ENCODE peak calls at places on chromosomes 1 and 21, in five cellular contexts. V is GM12891, M is tibial nerve, L is body of pancreas, R is transverse colon. W is an unnamed sample.
A peak's percentile ranks its signal among the peaks of the same experiment; 100 is the strongest.

GRCh38 chr1:212132040-212132439 is 96.5 kb downstream of the DTL start:
- DNase-seq in V (no peak), M (no peak), L (no peak), R (no peak), W (peak; percentile 12)

GRCh38 chr1:185045793-185046441 is 559 bp downstream of the RNF2 start:
- DNase-seq in V (no peak), M (no peak), L (peak; percentile 29), R (peak; percentile 20), W (peak; percentile 75)

GRCh38 chr1:9882296-9882944 is 27.6 kb downstream of the CTNNBIP1 start:
- DNase-seq in V (no peak), M (no peak), L (no peak), R (no peak), W (no peak)

GRCh38 chr21:28294046-28294445 is 698.6 kb downstream of the LTN1 start:
- DNase-seq in V (no peak), M (no peak), L (no peak), R (no peak), W (no peak)

GRCh38 chr1:209673631-209674417 is 1.4 kb upstream of the G0S2 start:
- DNase-seq in V (no peak), M (peak; percentile 30), L (no peak), R (no peak), W (peak; percentile 60)

GRCh38 chr1:10727703-10728348 is 68.6 kb downstream of the CASZ1 start:
- DNase-seq in V (no peak), M (no peak), L (peak; percentile 59), R (no peak), W (no peak)

GRCh38 chr1:77399250-77400086 is 117.6 kb downstream of the AK5 start:
- DNase-seq in V (no peak), M (no peak), L (no peak), R (no peak), W (no peak)

GRCh38 chr1:85617582-85618237 is 37.1 kb downstream of the CCN1 start:
- DNase-seq in V (no peak), M (no peak), L (no peak), R (no peak), W (no peak)

GRCh38 chr1:44830900-44831304 is 12.2 kb downstream of the PTCH2 start:
- DNase-seq in V (no peak), M (no peak), L (no peak), R (no peak), W (peak; percentile 95)

GRCh38 chr1:14539953-14540563 is 58.4 kb upstream of the KAZN start:
- DNase-seq in V (no peak), M (no peak), L (no peak), R (no peak), W (no peak)

GRCh38 chr1:28163496-28164120 is 12.9 kb downstream of the PTAFR start:
- DNase-seq in V (no peak), M (no peak), L (no peak), R (no peak), W (no peak)

GRCh38 chr1:39902121-39902807 is 547 bp upstream of the MYCL start:
- DNase-seq in V (peak; percentile 71), M (peak; percentile 35), L (peak; percentile 87), R (peak; percentile 92), W (peak; percentile 67)

GRCh38 chr1:13780780-13781179 is 80.8 kb downstream of the PRDM2 start:
- DNase-seq in V (no peak), M (no peak), L (no peak), R (no peak), W (no peak)

GRCh38 chr1:54117815-54118563 is 34.8 kb downstream of the CDCP2 start:
- DNase-seq in V (no peak), M (no peak), L (no peak), R (no peak), W (no peak)

GRCh38 chr1:206021796-206022365 is 1.8 kb downstream of the CTSE start:
- DNase-seq in V (no peak), M (no peak), L (no peak), R (no peak), W (no peak)

GRCh38 chr1:92481598-92482403 is 4.9 kb downstream of the GFI1 start:
- DNase-seq in V (no peak), M (no peak), L (no peak), R (no peak), W (no peak)

GRCh38 chr1:58814251-58815068 is 30.6 kb upstream of the JUN start:
- DNase-seq in V (no peak), M (peak; percentile 41), L (peak; percentile 55), R (peak; percentile 86), W (peak; percentile 28)

GRCh38 chr1:119275145-119275929 is 93.2 kb upstream of the HAO2 start:
- DNase-seq in V (no peak), M (peak; percentile 32), L (peak; percentile 47), R (peak; percentile 35), W (peak; percentile 48)

DNA sequence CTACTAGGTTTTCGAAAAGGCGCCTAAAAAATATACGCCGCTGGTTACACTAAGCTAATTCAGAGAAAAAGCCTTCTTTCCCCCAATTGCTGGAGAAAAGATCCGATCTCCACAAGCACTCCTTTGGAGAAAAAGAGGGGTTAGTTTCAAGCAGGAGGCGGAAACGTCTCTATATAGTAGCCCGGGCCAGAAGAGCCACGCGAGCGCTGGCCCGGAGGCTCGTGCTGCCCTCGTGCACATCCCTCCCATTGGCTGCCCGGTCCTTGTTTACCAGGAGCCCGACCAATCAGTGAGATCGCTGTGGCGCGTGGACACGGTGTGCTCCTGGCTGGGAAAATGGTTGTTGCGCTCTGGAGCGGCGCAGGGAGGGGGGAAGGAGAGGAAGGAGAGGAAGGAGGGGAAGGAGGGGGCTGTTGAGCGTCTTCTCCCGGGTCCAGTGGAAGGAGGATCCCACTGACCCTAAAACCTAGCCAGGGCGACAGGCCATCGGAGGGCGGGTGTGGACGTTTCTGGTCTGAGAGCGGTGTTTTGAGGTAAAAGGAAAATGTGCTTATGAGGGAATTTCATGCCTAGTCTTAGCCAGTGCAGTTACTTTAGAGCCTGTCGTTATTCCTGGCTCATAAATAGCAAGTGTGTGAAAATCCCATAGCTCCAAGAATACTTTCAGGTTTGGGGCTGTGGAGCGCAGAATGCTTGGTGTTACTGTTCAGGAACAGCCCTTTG is at the start of gene TXNIP:
- DNase-seq in V (peak; percentile 87), M (peak; percentile 99), L (peak; percentile 100), R (peak; percentile 99), W (peak; percentile 98)
- TF ChIP-seq POLR2A in V (peak; percentile 100), M (peak; percentile 92), L (peak; percentile 100), R (peak; percentile 100), W (peak; percentile 99)

GRCh38 chr1:179025975-179026812 is 500 bp downstream of the FAM20B start:
- DNase-seq in V (peak; percentile 63), M (peak; percentile 42), L (peak; percentile 87), R (peak; percentile 87), W (peak; percentile 88)
- TF ChIP-seq POLR2A in V (no peak), M (peak; percentile 21), L (peak; percentile 86), R (peak; percentile 88), W (peak; percentile 85)

DNA sequence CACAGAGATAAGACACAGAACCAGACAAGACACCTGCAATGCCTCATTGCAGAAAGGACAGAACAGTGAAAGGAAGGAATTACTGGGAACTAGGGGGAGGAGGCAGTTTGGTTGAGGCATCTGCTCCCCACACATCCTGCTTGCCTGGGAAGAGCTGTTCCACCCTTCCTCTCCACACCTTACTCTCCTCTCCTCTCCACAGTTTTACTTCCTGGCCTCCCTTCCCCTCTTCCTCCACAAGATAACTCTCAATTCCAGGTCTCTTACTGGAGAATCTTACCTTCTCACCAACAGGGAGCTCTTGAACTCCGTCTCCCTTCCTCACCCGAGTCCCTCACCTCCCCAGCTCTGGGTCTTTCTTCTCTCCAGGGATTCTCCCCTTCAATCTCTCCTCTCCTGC is 2.1 kb downstream of the ELOVL1 start:
- DNase-seq in V (no peak), M (no peak), L (no peak), R (no peak), W (no peak)
- TF ChIP-seq POLR2A in V (no peak), M (no peak), L (no peak), R (no peak), W (no peak)

DNA sequence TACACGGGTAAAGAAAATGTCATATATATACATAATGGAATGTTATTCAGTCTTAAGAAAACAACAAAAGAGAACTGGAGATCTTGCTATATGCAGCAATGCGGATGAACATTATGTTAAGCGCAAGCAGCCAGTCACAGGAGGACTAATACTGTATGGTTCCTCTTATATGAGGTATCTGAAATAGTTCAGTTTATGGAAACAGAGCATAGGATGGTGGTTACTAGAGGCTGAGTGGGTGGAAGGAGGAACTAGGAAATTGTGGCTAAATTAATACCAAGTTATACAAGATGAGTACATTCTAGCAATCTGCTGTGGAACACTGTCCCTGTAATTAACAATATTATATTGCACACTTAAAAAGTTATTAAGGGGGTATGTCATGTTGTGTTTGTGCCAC is 834.3 kb downstream of the KCNT2 start:
- DNase-seq in V (no peak), M (no peak), L (no peak), R (no peak), W (no peak)
- TF ChIP-seq POLR2A in V (no peak), M (no peak), L (no peak), R (no peak), W (no peak)

DNA sequence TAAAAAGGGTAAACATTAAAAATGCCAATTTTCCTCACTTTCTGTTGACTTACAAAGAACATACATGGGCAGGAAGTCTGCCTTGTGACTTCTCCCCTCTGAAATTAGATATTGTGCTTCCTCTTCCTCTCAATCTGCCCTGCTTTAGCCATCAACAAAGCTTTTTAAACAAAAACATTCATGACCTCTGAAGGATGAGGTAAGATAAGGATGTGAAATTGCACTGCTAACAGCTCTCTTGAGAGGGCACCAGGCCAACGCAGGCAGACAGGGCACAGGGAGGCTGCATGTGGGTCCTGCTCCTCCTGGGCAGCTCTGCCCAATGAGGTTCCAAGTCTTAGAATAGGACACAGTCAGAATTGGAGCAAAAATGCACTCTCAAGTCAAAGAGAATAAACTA is 62.1 kb downstream of the DEGS1 start:
- DNase-seq in V (peak; percentile 12), M (peak; percentile 44), L (peak; percentile 64), R (peak; percentile 53), W (no peak)
- TF ChIP-seq POLR2A in V (no peak), M (no peak), L (no peak), R (peak; percentile 24), W (no peak)

GRCh38 chr1:30060738-30061137 is 662.6 kb downstream of the MATN1 start:
- DNase-seq in V (no peak), M (no peak), L (no peak), R (no peak), W (no peak)
- TF ChIP-seq POLR2A in V (no peak), M (no peak), L (no peak), R (no peak), W (no peak)

GRCh38 chr1:174159253-174160108 is at the start of gene RABGAP1L:
- DNase-seq in V (peak; percentile 74), M (peak; percentile 87), L (peak; percentile 96), R (peak; percentile 96), W (peak; percentile 98)
- TF ChIP-seq POLR2A in V (peak; percentile 78), M (peak; percentile 81), L (peak; percentile 91), R (peak; percentile 95), W (peak; percentile 85)

W was measured in erythroblast.